ENCODE peak calls at places on chromosomes 11 and 22, in seven cellular contexts. One of them, this sample, is unnamed. For H3K36me3, the result is how much of the 10 kb centered on the place peaks cover.

GRCh38 chr11:57903441-57904123 is 120.1 kb upstream of the OR9Q1 start:
- DNase-seq in GM23338: no peak
- DNase-seq in heart left ventricle: no peak
- DNase-seq in brain microvascular endothelial cell: no peak
- DNase-seq in psoas muscle: no peak
- DNase-seq in kidney: peak
- DNase-seq in prostate gland: peak
- DNase-seq in this sample: peak

GRCh38 chr22:42154293-42154692 is 23.7 kb upstream of the CYP2D6 start:
- DNase-seq in GM23338: no peak
- DNase-seq in psoas muscle: no peak
- DNase-seq in kidney: no peak
- DNase-seq in heart left ventricle: no peak
- DNase-seq in prostate gland: no peak
- DNase-seq in brain microvascular endothelial cell: no peak
- DNase-seq in this sample: no peak

GRCh38 chr11:126284829-126285228 is 1.9 kb downstream of the TIRAP start:
- DNase-seq in prostate gland: no peak
- DNase-seq in heart left ventricle: no peak
- DNase-seq in brain microvascular endothelial cell: peak
- DNase-seq in psoas muscle: no peak
- DNase-seq in kidney: no peak
- DNase-seq in GM23338: no peak
- DNase-seq in this sample: peak

GRCh38 chr11:109547356-109548027 is 125.5 kb downstream of the C11orf87 start:
- DNase-seq in prostate gland: no peak
- DNase-seq in brain microvascular endothelial cell: peak
- DNase-seq in kidney: no peak
- DNase-seq in psoas muscle: no peak
- DNase-seq in heart left ventricle: no peak
- DNase-seq in GM23338: no peak
- DNase-seq in this sample: no peak

GRCh38 chr11:13010737-13011342 is 1.7 kb downstream of the RASSF10 start:
- DNase-seq in heart left ventricle: no peak
- DNase-seq in psoas muscle: no peak
- DNase-seq in brain microvascular endothelial cell: no peak
- DNase-seq in kidney: peak
- DNase-seq in prostate gland: no peak
- DNase-seq in GM23338: peak
- DNase-seq in this sample: peak

GRCh38 chr11:86577663-86578636 is 94.5 kb downstream of the ME3 start:
- DNase-seq in GM23338: no peak
- DNase-seq in psoas muscle: peak
- DNase-seq in brain microvascular endothelial cell: peak
- DNase-seq in prostate gland: peak
- DNase-seq in kidney: peak
- DNase-seq in heart left ventricle: peak
- DNase-seq in this sample: peak

GRCh38 chr11:3111919-3112690 is 53.0 kb downstream of the OSBPL5 start:
- DNase-seq in kidney: no peak
- DNase-seq in psoas muscle: no peak
- DNase-seq in brain microvascular endothelial cell: no peak
- DNase-seq in prostate gland: no peak
- DNase-seq in GM23338: no peak
- DNase-seq in heart left ventricle: no peak
- DNase-seq in this sample: no peak

GRCh38 chr11:65226103-65226442 is 35.7 kb upstream of the POLA2 start:
- DNase-seq in brain microvascular endothelial cell: no peak
- DNase-seq in prostate gland: no peak
- DNase-seq in GM23338: no peak
- DNase-seq in heart left ventricle: no peak
- DNase-seq in psoas muscle: no peak
- DNase-seq in kidney: no peak
- DNase-seq in this sample: no peak

GRCh38 chr11:64035581-64035980 is at the start of gene FLRT1:
- DNase-seq in psoas muscle: no peak
- DNase-seq in kidney: no peak
- DNase-seq in GM23338: no peak
- DNase-seq in heart left ventricle: no peak
- DNase-seq in prostate gland: no peak
- DNase-seq in brain microvascular endothelial cell: no peak
- DNase-seq in this sample: no peak

GRCh38 chr11:8649361-8649760 is 33.1 kb downstream of the TRIM66 start:
- DNase-seq in psoas muscle: no peak
- DNase-seq in brain microvascular endothelial cell: peak
- DNase-seq in GM23338: no peak
- DNase-seq in prostate gland: no peak
- DNase-seq in kidney: no peak
- DNase-seq in heart left ventricle: no peak
- DNase-seq in this sample: no peak

GRCh38 chr11:66247295-66247694 is 21.1 kb upstream of the RAB1B start:
- DNase-seq in heart left ventricle: no peak
- DNase-seq in brain microvascular endothelial cell: no peak
- DNase-seq in GM23338: no peak
- DNase-seq in prostate gland: no peak
- DNase-seq in kidney: no peak
- DNase-seq in psoas muscle: no peak
- DNase-seq in this sample: no peak

GRCh38 chr11:68928108-68928429 is 24.4 kb downstream of the IGHMBP2 start:
- DNase-seq in GM23338: no peak
- DNase-seq in psoas muscle: no peak
- DNase-seq in prostate gland: no peak
- DNase-seq in brain microvascular endothelial cell: no peak
- DNase-seq in heart left ventricle: no peak
- DNase-seq in kidney: no peak
- DNase-seq in this sample: no peak

GRCh38 chr11:8023831-8024555 is 36.9 kb downstream of the EIF3F start:
- DNase-seq in brain microvascular endothelial cell: no peak
- DNase-seq in kidney: no peak
- DNase-seq in prostate gland: no peak
- DNase-seq in GM23338: no peak
- DNase-seq in heart left ventricle: no peak
- DNase-seq in psoas muscle: no peak
- DNase-seq in this sample: no peak

GRCh38 chr11:45534132-45534531 is 131.3 kb downstream of the CHST1 start:
- DNase-seq in psoas muscle: no peak
- DNase-seq in heart left ventricle: no peak
- DNase-seq in brain microvascular endothelial cell: no peak
- DNase-seq in prostate gland: no peak
- DNase-seq in GM23338: no peak
- DNase-seq in kidney: no peak
- DNase-seq in this sample: no peak

GRCh38 chr22:18031670-18032454 is 7.5 kb upstream of the MICAL3 start:
- DNase-seq in heart left ventricle: peak
- DNase-seq in GM23338: no peak
- DNase-seq in psoas muscle: peak
- DNase-seq in kidney: peak
- DNase-seq in prostate gland: no peak
- DNase-seq in brain microvascular endothelial cell: peak
- DNase-seq in this sample: no peak

GRCh38 chr11:2400761-2401435 is 348 bp downstream of the TSSC4 start:
- DNase-seq in heart left ventricle: no peak
- DNase-seq in kidney: no peak
- DNase-seq in prostate gland: no peak
- DNase-seq in psoas muscle: no peak
- DNase-seq in brain microvascular endothelial cell: no peak
- DNase-seq in GM23338: no peak
- DNase-seq in this sample: no peak

GRCh38 chr11:124801014-124801413 is 808 bp upstream of the MSANTD2 start:
- DNase-seq in GM23338: no peak
- DNase-seq in heart left ventricle: no peak
- DNase-seq in brain microvascular endothelial cell: peak
- DNase-seq in psoas muscle: no peak
- DNase-seq in kidney: no peak
- DNase-seq in prostate gland: no peak
- DNase-seq in this sample: no peak

GRCh38 chr11:129192150-129192549 is at the start of gene ARHGAP32:
- DNase-seq in prostate gland: no peak
- DNase-seq in kidney: no peak
- DNase-seq in heart left ventricle: no peak
- DNase-seq in psoas muscle: no peak
- DNase-seq in brain microvascular endothelial cell: no peak
- DNase-seq in GM23338: no peak
- DNase-seq in this sample: no peak

GRCh38 chr11:48006301-48006992 is 26.1 kb downstream of the PTPRJ start:
- DNase-seq in brain microvascular endothelial cell: peak
- DNase-seq in kidney: no peak
- DNase-seq in heart left ventricle: no peak
- DNase-seq in psoas muscle: no peak
- DNase-seq in GM23338: no peak
- DNase-seq in prostate gland: no peak
- DNase-seq in this sample: no peak

GRCh38 chr11:82857145-82857544 is 43.1 kb downstream of the PRCP start:
- DNase-seq in heart left ventricle: no peak
- DNase-seq in prostate gland: no peak
- DNase-seq in brain microvascular endothelial cell: no peak
- DNase-seq in GM23338: no peak
- DNase-seq in kidney: no peak
- DNase-seq in psoas muscle: no peak
- DNase-seq in this sample: no peak

GRCh38 chr11:82855616-82856015 is 44.6 kb downstream of the PRCP start:
- DNase-seq in prostate gland: no peak
- DNase-seq in GM23338: no peak
- DNase-seq in psoas muscle: no peak
- DNase-seq in kidney: no peak
- DNase-seq in heart left ventricle: no peak
- DNase-seq in brain microvascular endothelial cell: no peak
- DNase-seq in this sample: no peak

GRCh38 chr11:82858556-82859091 is 41.6 kb downstream of the PRCP start:
- DNase-seq in kidney: no peak
- DNase-seq in heart left ventricle: no peak
- DNase-seq in prostate gland: no peak
- DNase-seq in psoas muscle: no peak
- DNase-seq in brain microvascular endothelial cell: peak
- DNase-seq in GM23338: no peak
- DNase-seq in this sample: no peak

GRCh38 chr11:82858133-82858532 is 42.1 kb downstream of the PRCP start:
- DNase-seq in kidney: no peak
- DNase-seq in heart left ventricle: no peak
- DNase-seq in brain microvascular endothelial cell: peak
- DNase-seq in psoas muscle: no peak
- DNase-seq in prostate gland: no peak
- DNase-seq in GM23338: no peak
- DNase-seq in this sample: no peak

DNA sequence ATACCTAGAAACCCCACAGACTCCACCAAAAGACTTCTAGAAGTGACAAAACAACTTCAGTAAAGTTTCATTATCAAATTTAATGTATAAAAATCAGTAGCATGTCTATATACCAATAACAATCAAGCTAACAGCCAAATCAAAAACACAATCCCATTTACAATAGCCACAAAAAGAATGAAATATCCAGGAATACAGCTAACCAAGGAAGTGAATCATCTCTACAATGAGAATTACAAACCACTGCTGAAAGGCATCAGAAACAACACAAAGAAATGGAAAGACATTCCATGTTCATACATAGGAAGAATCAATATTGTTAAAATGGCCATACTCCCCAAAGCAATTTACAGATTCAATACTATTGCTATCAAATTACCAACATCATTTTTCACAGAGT is 46.0 kb downstream of the PRCP start:
- DNase-seq in heart left ventricle: no peak
- DNase-seq in brain microvascular endothelial cell: no peak
- DNase-seq in psoas muscle: no peak
- DNase-seq in prostate gland: no peak
- DNase-seq in GM23338: no peak
- DNase-seq in kidney: no peak
- DNase-seq in this sample: no peak
- H3K36me3 ChIP-seq in heart left ventricle: under half
- H3K36me3 ChIP-seq in brain microvascular endothelial cell: under half
- H3K36me3 ChIP-seq in psoas muscle: under half
- H3K36me3 ChIP-seq in prostate gland: under half
- H3K36me3 ChIP-seq in GM23338: under half
- H3K36me3 ChIP-seq in kidney: under half
- H3K36me3 ChIP-seq in this sample: under half

DNA sequence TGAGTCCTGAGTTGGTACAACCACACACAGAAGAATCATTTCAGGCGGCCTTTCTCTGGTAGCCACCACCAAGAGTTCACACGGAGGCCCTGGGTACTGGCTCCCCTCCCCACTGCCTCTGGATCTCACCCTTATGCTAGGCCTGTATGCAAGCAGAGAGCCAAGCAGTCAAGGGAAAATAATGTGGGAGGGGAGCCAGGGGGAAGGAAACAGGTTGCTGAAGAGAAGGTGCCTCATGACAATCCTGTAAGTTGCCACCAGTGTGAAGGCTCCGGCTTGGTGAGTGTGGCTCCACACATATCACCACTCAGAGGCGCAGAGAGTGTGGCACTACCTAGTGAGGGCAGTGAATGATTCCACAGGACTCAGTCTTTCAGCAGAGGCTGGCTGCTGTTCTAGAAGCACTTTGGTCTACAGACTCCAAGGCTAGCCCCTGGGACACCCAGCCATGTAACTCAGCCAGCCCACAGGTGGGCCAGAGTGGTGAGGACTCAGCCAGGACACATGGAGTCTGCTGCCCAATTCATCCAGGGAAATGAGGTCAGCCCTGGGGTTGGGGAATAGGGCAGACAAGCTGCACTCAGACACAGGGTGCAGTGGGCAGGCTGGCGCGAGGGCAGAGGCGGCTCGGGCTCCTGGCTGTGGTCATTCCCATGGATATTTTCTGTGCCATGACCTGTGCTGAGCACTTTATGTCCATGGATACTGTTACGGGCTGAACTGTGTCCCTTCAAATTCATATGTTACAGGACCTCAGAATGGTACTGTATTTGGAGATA is 49.0 kb upstream of the SERPIND1 start:
- DNase-seq in kidney: peak
- DNase-seq in heart left ventricle: no peak
- DNase-seq in brain microvascular endothelial cell: no peak
- DNase-seq in GM23338: no peak
- DNase-seq in psoas muscle: no peak
- DNase-seq in prostate gland: no peak
- DNase-seq in this sample: no peak
- H3K36me3 ChIP-seq in kidney: under half
- H3K36me3 ChIP-seq in heart left ventricle: half or more
- H3K36me3 ChIP-seq in brain microvascular endothelial cell: under half
- H3K36me3 ChIP-seq in GM23338: under half
- H3K36me3 ChIP-seq in psoas muscle: half or more
- H3K36me3 ChIP-seq in prostate gland: under half
- H3K36me3 ChIP-seq in this sample: under half

GRCh38 chr22:31431950-31432349 is 32.5 kb downstream of the DRG1 start:
- DNase-seq in brain microvascular endothelial cell: no peak
- DNase-seq in GM23338: no peak
- DNase-seq in prostate gland: no peak
- DNase-seq in kidney: no peak
- DNase-seq in heart left ventricle: no peak
- DNase-seq in psoas muscle: no peak
- DNase-seq in this sample: no peak
- H3K36me3 ChIP-seq in brain microvascular endothelial cell: half or more
- H3K36me3 ChIP-seq in GM23338: under half
- H3K36me3 ChIP-seq in prostate gland: under half
- H3K36me3 ChIP-seq in kidney: under half
- H3K36me3 ChIP-seq in heart left ventricle: half or more
- H3K36me3 ChIP-seq in psoas muscle: half or more
- H3K36me3 ChIP-seq in this sample: under half

DNA sequence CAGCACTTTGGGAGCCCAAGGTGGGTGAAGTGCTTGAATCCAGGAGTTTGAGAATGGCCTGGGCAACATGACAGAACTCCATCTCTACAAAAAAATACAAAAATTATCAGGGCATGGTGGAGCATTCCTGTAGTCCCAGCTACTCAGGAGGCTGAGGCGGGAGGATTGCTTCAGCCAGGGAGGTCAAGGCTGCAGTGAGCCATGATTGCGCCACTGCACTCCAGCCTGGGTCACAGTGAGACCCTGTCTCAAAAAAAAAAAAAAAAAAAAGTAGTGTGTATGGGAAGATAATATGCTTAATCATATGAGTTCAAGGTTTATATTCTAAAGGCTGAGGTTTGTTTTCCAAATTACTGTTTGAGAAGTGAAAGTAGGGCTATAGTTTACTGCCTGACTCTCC is 10.7 kb downstream of the LDHAL6A start:
- DNase-seq in prostate gland: no peak
- DNase-seq in psoas muscle: no peak
- DNase-seq in GM23338: no peak
- DNase-seq in kidney: no peak
- DNase-seq in heart left ventricle: no peak
- DNase-seq in brain microvascular endothelial cell: no peak
- DNase-seq in this sample: no peak
- H3K36me3 ChIP-seq in prostate gland: under half
- H3K36me3 ChIP-seq in psoas muscle: under half
- H3K36me3 ChIP-seq in GM23338: under half
- H3K36me3 ChIP-seq in kidney: under half
- H3K36me3 ChIP-seq in heart left ventricle: under half
- H3K36me3 ChIP-seq in brain microvascular endothelial cell: under half
- H3K36me3 ChIP-seq in this sample: under half